ENCODE peak calls at places on chromosomes 16 and 17, in nine cellular contexts. One of them, this sample, is unnamed.
A peak's percentile ranks its signal among the peaks of the same experiment; 100 is the strongest.

GRCh38 chr16:50308237-50308965 is 42.0 kb downstream of the ADCY7 start:
- DNase-seq in Peyer's patch: no peak
- DNase-seq in A549: no peak
- DNase-seq in heart left ventricle: no peak
- DNase-seq in ascending aorta: peak; percentile 56
- DNase-seq in mucosa of descending colon: no peak
- DNase-seq in H7: peak; percentile 43
- DNase-seq in skeletal muscle cell: no peak
- DNase-seq in foreskin fibroblast: no peak
- DNase-seq in this sample: peak; percentile 66

GRCh38 chr16:3780570-3780969 is 63.2 kb upstream of the TRAP1 start:
- DNase-seq in Peyer's patch: no peak
- DNase-seq in A549: peak; percentile 63
- DNase-seq in heart left ventricle: no peak
- DNase-seq in ascending aorta: no peak
- DNase-seq in mucosa of descending colon: no peak
- DNase-seq in H7: no peak
- DNase-seq in skeletal muscle cell: no peak
- DNase-seq in foreskin fibroblast: no peak
- DNase-seq in this sample: no peak

GRCh38 chr16:3935921-3936320 is 55.4 kb upstream of the CREBBP start:
- DNase-seq in Peyer's patch: no peak
- DNase-seq in A549: no peak
- DNase-seq in heart left ventricle: no peak
- DNase-seq in ascending aorta: no peak
- DNase-seq in mucosa of descending colon: no peak
- DNase-seq in H7: peak; percentile 18
- DNase-seq in skeletal muscle cell: no peak
- DNase-seq in foreskin fibroblast: no peak
- DNase-seq in this sample: no peak

GRCh38 chr17:32746280-32746679 is 130.6 kb downstream of the MYO1D start:
- DNase-seq in Peyer's patch: no peak
- DNase-seq in A549: no peak
- DNase-seq in heart left ventricle: no peak
- DNase-seq in ascending aorta: no peak
- DNase-seq in mucosa of descending colon: no peak
- DNase-seq in H7: no peak
- DNase-seq in skeletal muscle cell: no peak
- DNase-seq in foreskin fibroblast: no peak
- DNase-seq in this sample: no peak

GRCh38 chr16:19108409-19109287 is 5.1 kb upstream of the ITPRIPL2 start:
- DNase-seq in Peyer's patch: no peak
- DNase-seq in A549: no peak
- DNase-seq in heart left ventricle: no peak
- DNase-seq in ascending aorta: no peak
- DNase-seq in mucosa of descending colon: no peak
- DNase-seq in H7: no peak
- DNase-seq in skeletal muscle cell: no peak
- DNase-seq in foreskin fibroblast: no peak
- DNase-seq in this sample: no peak

GRCh38 chr16:65384441-65384840 is 262.6 kb upstream of the CDH11 start:
- DNase-seq in Peyer's patch: no peak
- DNase-seq in A549: no peak
- DNase-seq in heart left ventricle: no peak
- DNase-seq in ascending aorta: no peak
- DNase-seq in mucosa of descending colon: no peak
- DNase-seq in H7: no peak
- DNase-seq in skeletal muscle cell: no peak
- DNase-seq in foreskin fibroblast: no peak
- DNase-seq in this sample: no peak

GRCh38 chr17:75105269-75106080 is 4.3 kb upstream of the ARMC7 start:
- DNase-seq in Peyer's patch: peak; percentile 38
- DNase-seq in A549: peak; percentile 84
- DNase-seq in heart left ventricle: no peak
- DNase-seq in ascending aorta: no peak
- DNase-seq in mucosa of descending colon: peak; percentile 80
- DNase-seq in H7: peak; percentile 91
- DNase-seq in skeletal muscle cell: no peak
- DNase-seq in foreskin fibroblast: peak; percentile 37
- DNase-seq in this sample: peak; percentile 85

GRCh38 chr16:78770353-78771091 is 671.1 kb downstream of the WWOX start:
- DNase-seq in Peyer's patch: peak; percentile 72
- DNase-seq in A549: peak; percentile 49
- DNase-seq in heart left ventricle: peak; percentile 70
- DNase-seq in ascending aorta: peak; percentile 79
- DNase-seq in mucosa of descending colon: peak; percentile 90
- DNase-seq in H7: peak; percentile 86
- DNase-seq in skeletal muscle cell: no peak
- DNase-seq in foreskin fibroblast: no peak
- DNase-seq in this sample: peak; percentile 75

GRCh38 chr16:62738631-62739030 is 702.4 kb upstream of the CDH8 start:
- DNase-seq in Peyer's patch: no peak
- DNase-seq in A549: no peak
- DNase-seq in heart left ventricle: no peak
- DNase-seq in ascending aorta: no peak
- DNase-seq in mucosa of descending colon: no peak
- DNase-seq in H7: no peak
- DNase-seq in skeletal muscle cell: no peak
- DNase-seq in foreskin fibroblast: no peak
- DNase-seq in this sample: no peak

GRCh38 chr16:30470632-30471007 is 1.9 kb upstream of the ITGAL start:
- DNase-seq in Peyer's patch: no peak
- DNase-seq in A549: no peak
- DNase-seq in heart left ventricle: no peak
- DNase-seq in ascending aorta: no peak
- DNase-seq in mucosa of descending colon: no peak
- DNase-seq in H7: no peak
- DNase-seq in skeletal muscle cell: no peak
- DNase-seq in foreskin fibroblast: no peak
- DNase-seq in this sample: no peak

GRCh38 chr16:28162326-28162877 is 49.4 kb downstream of the XPO6 start:
- DNase-seq in Peyer's patch: no peak
- DNase-seq in A549: no peak
- DNase-seq in heart left ventricle: no peak
- DNase-seq in ascending aorta: no peak
- DNase-seq in mucosa of descending colon: no peak
- DNase-seq in H7: no peak
- DNase-seq in skeletal muscle cell: no peak
- DNase-seq in foreskin fibroblast: no peak
- DNase-seq in this sample: no peak

GRCh38 chr16:28161626-28162025 is 50.1 kb downstream of the XPO6 start:
- DNase-seq in Peyer's patch: no peak
- DNase-seq in A549: no peak
- DNase-seq in heart left ventricle: no peak
- DNase-seq in ascending aorta: no peak
- DNase-seq in mucosa of descending colon: no peak
- DNase-seq in H7: no peak
- DNase-seq in skeletal muscle cell: no peak
- DNase-seq in foreskin fibroblast: no peak
- DNase-seq in this sample: no peak

GRCh38 chr16:28155293-28155692 is 56.5 kb downstream of the XPO6 start:
- DNase-seq in Peyer's patch: no peak
- DNase-seq in A549: no peak
- DNase-seq in heart left ventricle: no peak
- DNase-seq in ascending aorta: no peak
- DNase-seq in mucosa of descending colon: no peak
- DNase-seq in H7: no peak
- DNase-seq in skeletal muscle cell: no peak
- DNase-seq in foreskin fibroblast: no peak
- DNase-seq in this sample: no peak

GRCh38 chr16:28156031-28156680 is 55.6 kb downstream of the XPO6 start:
- DNase-seq in Peyer's patch: no peak
- DNase-seq in A549: no peak
- DNase-seq in heart left ventricle: no peak
- DNase-seq in ascending aorta: no peak
- DNase-seq in mucosa of descending colon: no peak
- DNase-seq in H7: no peak
- DNase-seq in skeletal muscle cell: no peak
- DNase-seq in foreskin fibroblast: no peak
- DNase-seq in this sample: peak; percentile 54

DNA sequence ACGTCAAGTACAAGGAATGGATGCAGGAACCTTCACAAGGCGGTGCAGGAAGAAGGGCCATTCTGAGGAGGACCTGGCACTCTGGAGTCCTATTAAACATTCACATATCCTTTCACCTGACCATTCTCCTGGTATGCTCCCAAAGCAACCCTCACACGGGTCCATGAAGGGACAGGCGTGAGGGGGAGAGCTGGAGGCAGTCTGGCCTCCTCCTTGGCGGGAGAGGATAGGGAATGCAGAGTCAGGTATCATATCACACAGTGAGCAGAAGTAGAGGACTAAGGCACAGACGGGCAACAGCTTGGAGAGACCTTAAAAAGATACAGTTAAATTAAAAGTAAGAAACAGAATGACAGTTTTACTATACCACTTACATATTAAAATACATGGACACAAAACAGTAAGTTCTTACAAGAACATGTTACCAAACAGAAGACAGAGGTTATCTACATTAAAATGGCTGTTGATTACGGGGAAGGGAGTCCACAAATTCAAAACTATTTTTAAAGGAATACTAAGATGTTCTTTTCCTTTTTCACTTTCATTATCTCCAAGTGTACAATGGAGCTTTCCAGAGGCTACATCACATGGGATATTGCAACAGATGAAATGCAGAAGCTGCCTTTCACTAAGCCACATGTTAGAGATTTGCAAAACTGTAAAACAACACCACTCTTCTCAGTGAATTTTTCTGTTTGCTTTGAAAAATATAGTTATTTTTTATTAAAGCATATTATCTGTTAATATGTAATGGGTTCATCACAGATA is 53.8 kb downstream of the XPO6 start:
- DNase-seq in Peyer's patch: no peak
- DNase-seq in A549: no peak
- DNase-seq in heart left ventricle: no peak
- DNase-seq in ascending aorta: no peak
- DNase-seq in mucosa of descending colon: no peak
- DNase-seq in H7: no peak
- DNase-seq in skeletal muscle cell: no peak
- DNase-seq in foreskin fibroblast: no peak
- DNase-seq in this sample: no peak
- H3K4me3 ChIP-seq in Peyer's patch: no peak overlapping the region
- H3K4me3 ChIP-seq in A549: no peak overlapping the region
- H3K4me3 ChIP-seq in heart left ventricle: no peak overlapping the region
- H3K4me3 ChIP-seq in ascending aorta: no peak overlapping the region
- H3K4me3 ChIP-seq in mucosa of descending colon: no peak overlapping the region
- H3K4me3 ChIP-seq in H7: no peak overlapping the region
- H3K4me3 ChIP-seq in skeletal muscle cell: no peak overlapping the region
- H3K4me3 ChIP-seq in foreskin fibroblast: peak overlapping the region; percentile 46
- H3K4me3 ChIP-seq in this sample: no peak overlapping the region

GRCh38 chr17:81222906-81223757 is at the start of gene CEP131:
- DNase-seq in Peyer's patch: peak; percentile 99
- DNase-seq in A549: peak; percentile 100
- DNase-seq in heart left ventricle: peak; percentile 99
- DNase-seq in ascending aorta: peak; percentile 99
- DNase-seq in mucosa of descending colon: peak; percentile 98
- DNase-seq in H7: peak; percentile 100
- DNase-seq in skeletal muscle cell: peak; percentile 92
- DNase-seq in foreskin fibroblast: peak; percentile 97
- DNase-seq in this sample: peak; percentile 98
- H3K4me3 ChIP-seq in Peyer's patch: peak within 1 kb of the TSS; percentile 83
- H3K4me3 ChIP-seq in A549: peak within 1 kb of the TSS; percentile 79
- H3K4me3 ChIP-seq in heart left ventricle: peak within 1 kb of the TSS; percentile 62
- H3K4me3 ChIP-seq in ascending aorta: peak within 1 kb of the TSS; percentile 87
- H3K4me3 ChIP-seq in mucosa of descending colon: peak within 1 kb of the TSS; percentile 38
- H3K4me3 ChIP-seq in H7: peak within 1 kb of the TSS; percentile 72
- H3K4me3 ChIP-seq in skeletal muscle cell: peak within 1 kb of the TSS; percentile 83
- H3K4me3 ChIP-seq in foreskin fibroblast: peak within 1 kb of the TSS; percentile 70
- H3K4me3 ChIP-seq in this sample: peak within 1 kb of the TSS; percentile 75

GRCh38 chr17:67521773-67522069 is 144.6 kb downstream of the PITPNC1 start:
- DNase-seq in Peyer's patch: no peak
- DNase-seq in A549: no peak
- DNase-seq in heart left ventricle: no peak
- DNase-seq in ascending aorta: no peak
- DNase-seq in mucosa of descending colon: no peak
- DNase-seq in H7: no peak
- DNase-seq in skeletal muscle cell: no peak
- DNase-seq in foreskin fibroblast: no peak
- DNase-seq in this sample: no peak

GRCh38 chr17:67518881-67519280 is 141.8 kb downstream of the PITPNC1 start:
- DNase-seq in Peyer's patch: no peak
- DNase-seq in A549: no peak
- DNase-seq in heart left ventricle: no peak
- DNase-seq in ascending aorta: no peak
- DNase-seq in mucosa of descending colon: no peak
- DNase-seq in H7: no peak
- DNase-seq in skeletal muscle cell: no peak
- DNase-seq in foreskin fibroblast: peak; percentile 62
- DNase-seq in this sample: no peak

GRCh38 chr17:67519801-67520251 is 142.7 kb downstream of the PITPNC1 start:
- DNase-seq in Peyer's patch: no peak
- DNase-seq in A549: no peak
- DNase-seq in heart left ventricle: no peak
- DNase-seq in ascending aorta: no peak
- DNase-seq in mucosa of descending colon: no peak
- DNase-seq in H7: no peak
- DNase-seq in skeletal muscle cell: no peak
- DNase-seq in foreskin fibroblast: no peak
- DNase-seq in this sample: no peak

GRCh38 chr17:67520916-67521772 is 144.1 kb downstream of the PITPNC1 start:
- DNase-seq in Peyer's patch: no peak
- DNase-seq in A549: no peak
- DNase-seq in heart left ventricle: no peak
- DNase-seq in ascending aorta: no peak
- DNase-seq in mucosa of descending colon: no peak
- DNase-seq in H7: no peak
- DNase-seq in skeletal muscle cell: no peak
- DNase-seq in foreskin fibroblast: peak; percentile 75
- DNase-seq in this sample: no peak

DNA sequence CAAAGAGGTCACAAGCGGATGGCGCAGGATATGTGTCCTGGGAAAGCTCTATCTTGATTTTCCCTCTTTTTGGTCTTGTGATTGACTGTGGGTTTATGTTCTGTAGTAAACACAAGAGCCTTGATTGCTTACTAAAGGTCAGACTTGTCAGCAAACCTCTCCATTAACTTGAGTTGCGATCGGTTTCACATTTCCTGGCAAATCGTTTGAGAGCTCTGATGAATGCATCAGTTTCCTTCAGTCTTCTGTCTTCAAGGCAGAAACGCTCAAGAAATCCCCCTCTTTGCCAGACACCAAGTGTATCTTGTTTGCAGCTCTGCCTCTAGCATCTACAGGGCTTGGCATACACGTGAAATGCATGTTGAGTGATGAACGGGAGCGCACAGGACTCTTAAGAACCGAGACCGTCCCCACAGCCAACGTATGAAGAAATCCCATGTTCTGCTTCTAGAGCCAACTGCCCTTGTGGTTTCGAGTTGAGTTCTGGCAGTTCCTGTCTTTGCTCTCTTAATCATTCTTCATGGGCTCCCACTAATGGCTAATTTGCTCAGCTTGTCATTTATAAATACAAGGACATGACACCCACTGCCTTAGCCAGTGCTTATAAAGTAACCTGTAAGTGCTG is 143.3 kb downstream of the PITPNC1 start:
- DNase-seq in Peyer's patch: no peak
- DNase-seq in A549: no peak
- DNase-seq in heart left ventricle: no peak
- DNase-seq in ascending aorta: no peak
- DNase-seq in mucosa of descending colon: peak; percentile 30
- DNase-seq in H7: no peak
- DNase-seq in skeletal muscle cell: peak; percentile 67
- DNase-seq in foreskin fibroblast: peak; percentile 73
- DNase-seq in this sample: no peak
- H3K4me3 ChIP-seq in Peyer's patch: no peak overlapping the region
- H3K4me3 ChIP-seq in A549: no peak overlapping the region
- H3K4me3 ChIP-seq in heart left ventricle: no peak overlapping the region
- H3K4me3 ChIP-seq in ascending aorta: no peak overlapping the region
- H3K4me3 ChIP-seq in mucosa of descending colon: no peak overlapping the region
- H3K4me3 ChIP-seq in H7: no peak overlapping the region
- H3K4me3 ChIP-seq in skeletal muscle cell: peak overlapping the region; percentile 10
- H3K4me3 ChIP-seq in foreskin fibroblast: no peak overlapping the region
- H3K4me3 ChIP-seq in this sample: no peak overlapping the region

GRCh38 chr16:85179344-85180046 is 67.2 kb upstream of the CIBAR2 start:
- DNase-seq in Peyer's patch: no peak
- DNase-seq in A549: no peak
- DNase-seq in heart left ventricle: no peak
- DNase-seq in ascending aorta: no peak
- DNase-seq in mucosa of descending colon: no peak
- DNase-seq in H7: no peak
- DNase-seq in skeletal muscle cell: no peak
- DNase-seq in foreskin fibroblast: peak; percentile 57
- DNase-seq in this sample: no peak
- H3K4me3 ChIP-seq in Peyer's patch: no peak overlapping the region
- H3K4me3 ChIP-seq in A549: no peak overlapping the region
- H3K4me3 ChIP-seq in heart left ventricle: no peak overlapping the region
- H3K4me3 ChIP-seq in ascending aorta: no peak overlapping the region
- H3K4me3 ChIP-seq in mucosa of descending colon: no peak overlapping the region
- H3K4me3 ChIP-seq in H7: no peak overlapping the region
- H3K4me3 ChIP-seq in skeletal muscle cell: no peak overlapping the region
- H3K4me3 ChIP-seq in foreskin fibroblast: no peak overlapping the region
- H3K4me3 ChIP-seq in this sample: no peak overlapping the region